ENCODE peak calls at places on chromosomes 16 and 17, in four cellular contexts. M is adrenal gland, V is ovary, K is K562. T is an unnamed sample.

GRCh38 chr17:1455291-1455747 is 713 bp downstream of the CRK start:
- DNase-seq in M (peak; percentile 78), V (peak; percentile 74), K (peak; percentile 58), T (peak; percentile 80)

GRCh38 chr17:48544356-48545021 is 420 bp downstream of the HOXB2 start:
- DNase-seq in M (peak; percentile 84), V (peak; percentile 41), K (peak; percentile 73), T (peak; percentile 84)

GRCh38 chr16:81951564-81951963 is 59.7 kb downstream of the SDR42E1 start:
- DNase-seq in M (no peak), V (no peak), K (no peak), T (no peak)

GRCh38 chr16:85578599-85578948 is 34.5 kb upstream of the GSE1 start:
- DNase-seq in M (no peak), V (no peak), K (no peak), T (no peak)

GRCh38 chr16:53912155-53912554 is 208.2 kb downstream of the FTO start:
- DNase-seq in M (no peak), V (no peak), K (no peak), T (no peak)

GRCh38 chr16:57607676-57608461 is 20.6 kb upstream of the ADGRG1 start:
- DNase-seq in M (no peak), V (no peak), K (no peak), T (no peak)

GRCh38 chr16:29820271-29820701 is at the start of gene MVP:
- DNase-seq in M (peak; percentile 84), V (peak; percentile 75), K (peak; percentile 51), T (peak; percentile 91)

GRCh38 chr16:22668318-22668717 is 145.6 kb upstream of the HS3ST2 start:
- DNase-seq in M (no peak), V (no peak), K (no peak), T (no peak)

GRCh38 chr16:19718624-19718965 is 524 bp downstream of the IQCK start:
- DNase-seq in M (no peak), V (peak; percentile 55), K (peak; percentile 34), T (peak; percentile 29)

GRCh38 chr17:76929148-76929547 is 60.9 kb downstream of the MGAT5B start:
- DNase-seq in M (no peak), V (no peak), K (no peak), T (no peak)

GRCh38 chr17:65261152-65261551 is 124.0 kb downstream of the RGS9 start:
- DNase-seq in M (no peak), V (no peak), K (no peak), T (no peak)
- TF ChIP-seq CTCF in M (no peak), V (no peak), K (no peak), T (no peak)

DNA sequence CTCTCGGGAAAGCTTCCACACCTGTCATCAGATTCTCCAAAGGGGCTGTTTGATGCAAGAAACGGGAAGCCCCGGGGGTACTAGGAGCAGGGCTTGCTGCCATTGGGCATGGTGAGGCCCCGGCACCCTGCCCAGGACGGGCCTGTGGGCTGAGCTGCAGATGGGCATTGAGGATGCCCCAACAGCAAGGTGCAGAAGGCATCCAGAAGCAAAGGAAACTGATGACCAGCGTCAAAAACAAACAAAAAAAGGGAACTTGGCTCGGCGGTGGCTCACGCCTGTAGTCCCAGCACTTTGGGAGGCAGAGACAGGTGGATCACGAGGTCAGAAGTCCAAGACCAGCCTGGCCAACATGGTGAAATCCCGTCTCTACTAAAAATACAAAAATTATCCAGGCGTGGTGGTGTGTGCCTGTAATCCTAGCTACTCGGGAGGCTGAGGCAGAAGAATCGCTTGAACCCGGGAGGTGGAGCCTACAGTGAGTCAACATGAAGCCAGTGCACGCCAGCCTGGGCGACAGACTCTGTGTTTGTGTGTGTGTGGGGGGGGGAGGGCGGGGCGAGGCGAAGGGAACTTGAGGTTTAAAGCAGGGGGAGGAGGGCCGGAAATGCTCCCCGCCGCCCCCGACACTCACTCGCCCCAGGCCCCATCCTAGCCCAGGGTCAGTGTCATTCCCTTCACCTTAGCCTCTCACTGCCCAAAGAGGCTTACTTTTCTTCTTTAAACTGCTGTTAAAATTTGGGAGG is 1.7 kb upstream of the LIMD2 start:
- DNase-seq in M (no peak), V (no peak), K (peak; percentile 37), T (peak; percentile 88)
- TF ChIP-seq POLR2A in M (no peak), V (no peak), K (no peak), T (no peak)

GRCh38 chr16:2512920-2513404 is 790 bp upstream of the ATP6V0C start:
- DNase-seq in M (peak; percentile 53), V (no peak), K (no peak), T (no peak)
- TF ChIP-seq CTCF in M (no peak), V (no peak), K (peak; percentile 49), T (no peak)

DNA sequence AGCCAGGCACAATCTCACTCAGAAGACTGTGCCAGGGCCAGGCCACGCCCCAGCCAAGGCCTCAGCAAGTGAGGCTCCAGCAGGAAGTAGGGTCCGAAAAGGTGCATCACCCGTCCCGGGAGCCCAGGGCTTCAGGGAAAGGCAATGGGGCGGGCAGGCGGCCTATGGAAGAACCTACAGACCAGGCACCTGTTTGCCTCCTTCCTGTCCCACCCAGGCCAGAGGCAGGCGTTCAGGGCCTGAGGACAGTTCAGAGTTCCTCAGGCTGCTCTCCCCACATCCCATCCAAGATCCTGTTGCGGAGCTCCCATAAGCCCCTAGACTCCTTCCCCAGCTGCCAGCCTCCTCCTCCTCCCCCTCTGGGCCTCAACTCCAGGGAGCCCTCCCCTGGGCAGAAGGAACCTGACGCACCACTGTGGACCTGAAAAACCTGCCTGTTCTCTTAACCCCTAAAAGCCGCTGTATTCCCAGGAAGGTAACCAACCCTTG is 2.3 kb downstream of the CLUH start:
- DNase-seq in M (peak; percentile 83), V (peak; percentile 52), K (no peak), T (peak; percentile 87)
- TF ChIP-seq POLR2A in M (no peak), V (no peak), K (no peak), T (peak; percentile 71)

GRCh38 chr17:81447331-81447933 is 52.2 kb downstream of the BAHCC1 start:
- DNase-seq in M (no peak), V (no peak), K (no peak), T (no peak)

GRCh38 chr17:81444610-81445339 is 49.5 kb downstream of the BAHCC1 start:
- DNase-seq in M (no peak), V (no peak), K (no peak), T (no peak)

GRCh38 chr17:81443269-81443668 is 48.0 kb downstream of the BAHCC1 start:
- DNase-seq in M (no peak), V (no peak), K (no peak), T (no peak)

GRCh38 chr17:81448442-81448841 is 53.2 kb downstream of the BAHCC1 start:
- DNase-seq in M (no peak), V (no peak), K (no peak), T (no peak)

DNA sequence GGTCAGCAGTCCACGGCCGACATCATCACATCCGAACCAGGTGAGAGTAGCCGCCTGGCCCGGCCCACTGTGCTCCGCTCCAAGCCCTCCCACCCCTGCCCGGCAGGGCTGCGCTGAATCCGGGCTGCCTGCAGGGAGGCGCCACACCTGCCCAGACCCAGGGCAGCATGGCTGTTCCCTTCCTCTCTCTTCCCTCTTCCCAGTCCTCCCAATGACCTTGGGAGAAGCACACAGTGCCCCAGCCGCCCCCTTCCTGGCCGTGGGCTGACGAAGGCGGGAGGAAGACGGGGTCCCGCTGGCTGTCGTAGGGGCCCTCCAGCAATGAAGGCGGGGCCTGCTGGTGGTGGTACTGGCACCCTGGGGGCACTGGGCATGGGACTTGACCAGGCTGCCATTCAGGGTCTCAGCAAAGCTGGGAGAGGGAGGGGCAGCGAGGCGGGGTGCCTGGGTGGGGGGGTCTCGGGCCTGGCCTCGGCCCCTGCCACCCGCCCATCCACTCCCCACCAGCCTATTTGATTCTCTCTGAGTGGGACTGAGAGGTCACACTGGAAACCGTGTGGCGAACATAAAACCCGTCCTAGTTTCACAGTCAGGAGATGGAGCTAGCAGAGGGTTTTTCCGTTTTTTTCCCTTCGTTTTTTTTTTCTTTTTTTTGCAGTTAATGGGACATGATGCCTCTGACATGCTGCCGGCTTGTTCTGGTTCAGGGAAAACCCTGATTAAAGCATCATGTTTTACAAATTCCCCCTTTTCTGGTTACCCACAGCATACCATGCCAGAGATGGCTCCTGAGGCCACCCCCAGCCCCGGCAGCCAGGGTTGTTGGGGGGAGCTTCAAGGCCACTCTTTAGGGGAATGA is 50.6 kb downstream of the BAHCC1 start:
- DNase-seq in M (no peak), V (no peak), K (no peak), T (no peak)
- TF ChIP-seq CTCF in M (no peak), V (no peak), K (no peak), T (no peak)

GRCh38 chr17:28948873-28949184 is 2.5 kb downstream of the PHF12 start:
- DNase-seq in M (no peak), V (no peak), K (no peak), T (no peak)

GRCh38 chr17:28950752-28951427 is 428 bp downstream of the PHF12 start:
- DNase-seq in M (no peak), V (no peak), K (no peak), T (no peak)

GRCh38 chr17:28949185-28950016 is 1.9 kb downstream of the PHF12 start:
- DNase-seq in M (peak; percentile 74), V (peak; percentile 70), K (peak; percentile 37), T (peak; percentile 81)

GRCh38 chr17:28951428-28951990 is at the start of gene PHF12:
- DNase-seq in M (peak; percentile 100), V (peak; percentile 99), K (peak; percentile 99), T (peak; percentile 99)

DNA sequence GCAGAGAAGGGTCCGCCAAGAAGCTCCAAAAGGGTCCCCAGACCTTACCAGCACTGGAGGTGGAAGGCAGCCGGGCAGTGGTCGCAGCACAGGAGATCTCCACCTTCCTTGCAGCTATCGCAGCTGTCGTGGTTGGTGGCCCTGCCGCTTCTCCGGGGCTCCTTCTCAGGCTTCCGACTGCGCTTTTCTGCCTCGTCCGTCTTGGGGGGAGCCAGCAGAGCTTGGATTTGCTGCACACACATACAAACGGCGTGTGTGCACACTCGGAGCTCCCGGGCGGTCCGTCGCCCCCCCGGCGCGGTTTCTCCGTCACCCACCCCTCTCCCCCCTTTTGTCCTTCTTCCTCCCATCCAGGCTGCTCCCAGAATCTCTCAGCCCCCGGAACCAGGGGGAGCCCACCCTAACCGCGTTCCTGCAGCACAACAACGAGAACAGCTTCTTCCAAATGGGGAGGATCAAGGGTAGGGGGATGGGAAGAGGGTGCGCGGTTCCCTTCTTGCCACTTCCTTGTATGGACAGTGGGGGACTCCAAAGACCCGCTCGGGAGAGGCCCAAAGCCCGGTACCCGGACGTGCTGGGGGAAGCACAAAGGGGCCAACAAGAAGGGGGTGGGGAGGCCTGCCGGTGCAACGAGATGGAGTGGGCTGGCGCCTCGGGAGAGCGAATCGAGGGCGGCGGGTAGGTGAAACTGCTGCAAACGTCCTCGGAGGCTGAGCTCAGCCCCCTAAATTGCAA is 1.1 kb downstream of the PHF12 start:
- DNase-seq in M (peak; percentile 68), V (peak; percentile 74), K (peak; percentile 34), T (peak; percentile 82)
- TF ChIP-seq POLR2A in M (no peak), V (no peak), K (no peak), T (no peak)

GRCh38 chr16:580946-581498 is 8.8 kb upstream of the RAB40C start:
- DNase-seq in M (no peak), V (no peak), K (no peak), T (no peak)
- TF ChIP-seq CTCF in M (no peak), V (no peak), K (no peak), T (no peak)

T was measured in Peyer's patch.